ENCODE peak calls at places on chromosomes 11 and 22, in six cellular contexts. One of them, this sample, is unnamed. For H3K4me1, the result is how much of the 10 kb centered on the place peaks cover.

GRCh38 chr11:62132689-62133293 is 9.0 kb downstream of the INCENP start:
- DNase-seq in GM23248: no peak
- DNase-seq in OCI-LY7: no peak
- DNase-seq in GM23338: no peak
- DNase-seq in osteoblast: peak
- DNase-seq in fibroblast of lung: no peak
- DNase-seq in this sample: no peak

GRCh38 chr11:72411623-72412532 is 22.5 kb downstream of the CLPB start:
- DNase-seq in osteoblast: no peak
- DNase-seq in OCI-LY7: peak
- DNase-seq in fibroblast of lung: peak
- DNase-seq in GM23248: no peak
- DNase-seq in GM23338: no peak
- DNase-seq in this sample: no peak

GRCh38 chr11:61075891-61076290 is 26.4 kb upstream of the CD5 start:
- DNase-seq in GM23338: peak
- DNase-seq in osteoblast: peak
- DNase-seq in OCI-LY7: no peak
- DNase-seq in GM23248: peak
- DNase-seq in fibroblast of lung: peak
- DNase-seq in this sample: no peak

GRCh38 chr11:61090092-61090491 is 12.2 kb upstream of the CD5 start:
- DNase-seq in OCI-LY7: no peak
- DNase-seq in GM23248: no peak
- DNase-seq in GM23338: no peak
- DNase-seq in fibroblast of lung: no peak
- DNase-seq in osteoblast: no peak
- DNase-seq in this sample: no peak

GRCh38 chr22:31275576-31275975 is 16.7 kb downstream of the PIK3IP1 start:
- DNase-seq in GM23248: no peak
- DNase-seq in OCI-LY7: no peak
- DNase-seq in fibroblast of lung: no peak
- DNase-seq in GM23338: no peak
- DNase-seq in osteoblast: no peak
- DNase-seq in this sample: no peak

GRCh38 chr22:28442264-28442950 is 237.2 kb downstream of the TTC28 start:
- DNase-seq in GM23248: peak
- DNase-seq in GM23338: peak
- DNase-seq in OCI-LY7: peak
- DNase-seq in fibroblast of lung: peak
- DNase-seq in osteoblast: peak
- DNase-seq in this sample: peak

GRCh38 chr11:42422094-42422493 is 889.7 kb upstream of the API5 start:
- DNase-seq in GM23248: no peak
- DNase-seq in osteoblast: no peak
- DNase-seq in fibroblast of lung: peak
- DNase-seq in OCI-LY7: no peak
- DNase-seq in GM23338: no peak
- DNase-seq in this sample: no peak

GRCh38 chr11:27385245-27385644 is 22.2 kb upstream of the CCDC34 start:
- DNase-seq in fibroblast of lung: peak
- DNase-seq in osteoblast: peak
- DNase-seq in GM23338: no peak
- DNase-seq in OCI-LY7: no peak
- DNase-seq in GM23248: peak
- DNase-seq in this sample: no peak

GRCh38 chr11:75200531-75200930 is 40.0 kb upstream of the TPBGL start:
- DNase-seq in OCI-LY7: no peak
- DNase-seq in GM23338: no peak
- DNase-seq in GM23248: no peak
- DNase-seq in fibroblast of lung: no peak
- DNase-seq in osteoblast: peak
- DNase-seq in this sample: no peak

GRCh38 chr11:112620621-112621394 is 340.4 kb upstream of the NCAM1 start:
- DNase-seq in GM23338: no peak
- DNase-seq in fibroblast of lung: peak
- DNase-seq in osteoblast: peak
- DNase-seq in GM23248: peak
- DNase-seq in OCI-LY7: no peak
- DNase-seq in this sample: no peak

GRCh38 chr22:23065495-23066122 is 4.7 kb upstream of the GNAZ start:
- DNase-seq in GM23248: no peak
- DNase-seq in OCI-LY7: no peak
- DNase-seq in osteoblast: peak
- DNase-seq in GM23338: no peak
- DNase-seq in fibroblast of lung: no peak
- DNase-seq in this sample: no peak

GRCh38 chr22:43407591-43407990 is 4.2 kb upstream of the MPPED1 start:
- DNase-seq in OCI-LY7: no peak
- DNase-seq in osteoblast: no peak
- DNase-seq in fibroblast of lung: no peak
- DNase-seq in GM23338: no peak
- DNase-seq in GM23248: no peak
- DNase-seq in this sample: no peak

GRCh38 chr11:75262436-75262835 is 21.9 kb downstream of the TPBGL start:
- DNase-seq in OCI-LY7: no peak
- DNase-seq in osteoblast: peak
- DNase-seq in GM23248: no peak
- DNase-seq in fibroblast of lung: no peak
- DNase-seq in GM23338: no peak
- DNase-seq in this sample: no peak

GRCh38 chr11:45777127-45777969 is 27.6 kb upstream of the SLC35C1 start:
- DNase-seq in fibroblast of lung: no peak
- DNase-seq in osteoblast: no peak
- DNase-seq in GM23338: no peak
- DNase-seq in OCI-LY7: no peak
- DNase-seq in GM23248: peak
- DNase-seq in this sample: no peak

GRCh38 chr11:103091024-103091423 is 936 bp downstream of the DCUN1D5 start:
- DNase-seq in GM23248: peak
- DNase-seq in GM23338: peak
- DNase-seq in osteoblast: peak
- DNase-seq in fibroblast of lung: peak
- DNase-seq in OCI-LY7: peak
- DNase-seq in this sample: peak

GRCh38 chr11:111635706-111636045 is 33.4 kb downstream of the SIK2 start:
- DNase-seq in fibroblast of lung: peak
- DNase-seq in GM23248: peak
- DNase-seq in osteoblast: no peak
- DNase-seq in GM23338: no peak
- DNase-seq in OCI-LY7: no peak
- DNase-seq in this sample: peak

GRCh38 chr11:23398052-23398451 is 537.8 kb upstream of the CCDC179 start:
- DNase-seq in osteoblast: no peak
- DNase-seq in GM23248: no peak
- DNase-seq in fibroblast of lung: no peak
- DNase-seq in OCI-LY7: no peak
- DNase-seq in GM23338: no peak
- DNase-seq in this sample: no peak

GRCh38 chr11:4095509-4096230 is 1.1 kb downstream of the RRM1 start:
- DNase-seq in GM23248: peak
- DNase-seq in OCI-LY7: peak
- DNase-seq in GM23338: no peak
- DNase-seq in osteoblast: peak
- DNase-seq in fibroblast of lung: peak
- DNase-seq in this sample: peak

GRCh38 chr22:27719535-27720227 is 81.9 kb downstream of the MN1 start:
- DNase-seq in fibroblast of lung: peak
- DNase-seq in osteoblast: peak
- DNase-seq in GM23338: peak
- DNase-seq in GM23248: peak
- DNase-seq in OCI-LY7: peak
- DNase-seq in this sample: peak

GRCh38 chr22:45867118-45867905 is 109.7 kb downstream of the WNT7B start:
- DNase-seq in GM23248: peak
- DNase-seq in fibroblast of lung: no peak
- DNase-seq in OCI-LY7: no peak
- DNase-seq in GM23338: peak
- DNase-seq in osteoblast: peak
- DNase-seq in this sample: no peak
- H3K4me3 ChIP-seq in GM23248: peak
- H3K4me3 ChIP-seq in fibroblast of lung: no peak
- H3K4me3 ChIP-seq in OCI-LY7: no peak
- H3K4me3 ChIP-seq in GM23338: peak
- H3K4me3 ChIP-seq in osteoblast: peak
- H3K4me3 ChIP-seq in this sample: no peak

GRCh38 chr11:65958306-65958705 is 3.2 kb upstream of the SART1 start:
- DNase-seq in osteoblast: peak
- DNase-seq in fibroblast of lung: no peak
- DNase-seq in GM23338: no peak
- DNase-seq in GM23248: no peak
- DNase-seq in OCI-LY7: no peak
- DNase-seq in this sample: no peak

GRCh38 chr11:65952052-65952521 is 6.8 kb downstream of the TSGA10IP start:
- DNase-seq in GM23248: no peak
- DNase-seq in GM23338: no peak
- DNase-seq in fibroblast of lung: no peak
- DNase-seq in osteoblast: no peak
- DNase-seq in OCI-LY7: no peak
- DNase-seq in this sample: no peak

GRCh38 chr11:65954771-65955170 is 6.8 kb upstream of the SART1 start:
- DNase-seq in fibroblast of lung: no peak
- DNase-seq in GM23248: no peak
- DNase-seq in osteoblast: no peak
- DNase-seq in OCI-LY7: no peak
- DNase-seq in GM23338: no peak
- DNase-seq in this sample: no peak

GRCh38 chr11:65958774-65959420 is 2.6 kb upstream of the SART1 start:
- DNase-seq in fibroblast of lung: no peak
- DNase-seq in GM23248: no peak
- DNase-seq in osteoblast: peak
- DNase-seq in GM23338: peak
- DNase-seq in OCI-LY7: no peak
- DNase-seq in this sample: no peak

DNA sequence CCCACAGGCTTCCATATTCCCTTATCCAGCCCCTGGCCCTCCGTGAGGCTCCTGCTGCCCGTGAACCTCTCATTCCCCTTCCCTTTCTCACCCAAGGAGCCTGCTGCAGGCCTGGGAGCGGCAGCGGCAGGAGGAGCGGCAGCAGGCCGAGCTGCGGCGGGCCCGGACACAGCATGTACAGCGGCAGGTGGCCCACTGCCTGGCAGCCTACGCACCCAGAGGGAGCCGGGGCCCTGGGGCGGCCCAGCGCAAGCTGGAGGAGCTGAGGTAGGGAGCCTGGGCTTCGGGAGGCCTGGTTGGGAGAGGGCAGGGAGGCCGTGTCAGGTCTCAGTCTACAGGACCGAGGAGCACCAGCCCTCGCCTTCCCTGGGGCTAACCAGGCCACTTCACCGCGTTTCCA is 8.1 kb upstream of the SART1 start:
- DNase-seq in GM23338: no peak
- DNase-seq in osteoblast: peak
- DNase-seq in fibroblast of lung: no peak
- DNase-seq in GM23248: no peak
- DNase-seq in OCI-LY7: no peak
- DNase-seq in this sample: no peak
- H3K4me1 ChIP-seq in GM23338: under half
- H3K4me1 ChIP-seq in osteoblast: under half
- H3K4me1 ChIP-seq in fibroblast of lung: under half
- H3K4me1 ChIP-seq in GM23248: under half
- H3K4me1 ChIP-seq in OCI-LY7: under half
- H3K4me1 ChIP-seq in this sample: under half

GRCh38 chr11:122157540-122158173 is 41.6 kb upstream of the BLID start:
- DNase-seq in GM23248: peak
- DNase-seq in GM23338: no peak
- DNase-seq in fibroblast of lung: no peak
- DNase-seq in OCI-LY7: no peak
- DNase-seq in osteoblast: no peak
- DNase-seq in this sample: no peak
- H2AFZ ChIP-seq in GM23248: no peak
- H2AFZ ChIP-seq in GM23338: no peak
- H2AFZ ChIP-seq in fibroblast of lung: no peak
- H2AFZ ChIP-seq in OCI-LY7: no peak
- H2AFZ ChIP-seq in osteoblast: no peak
- H2AFZ ChIP-seq in this sample: peak

GRCh38 chr11:44621784-44622183 is 56.3 kb downstream of the CD82 start:
- DNase-seq in OCI-LY7: no peak
- DNase-seq in osteoblast: peak
- DNase-seq in GM23338: no peak
- DNase-seq in GM23248: no peak
- DNase-seq in fibroblast of lung: no peak
- DNase-seq in this sample: no peak
- H3K4me3 ChIP-seq in OCI-LY7: no peak
- H3K4me3 ChIP-seq in osteoblast: no peak
- H3K4me3 ChIP-seq in GM23338: no peak
- H3K4me3 ChIP-seq in GM23248: no peak
- H3K4me3 ChIP-seq in fibroblast of lung: no peak
- H3K4me3 ChIP-seq in this sample: no peak

DNA sequence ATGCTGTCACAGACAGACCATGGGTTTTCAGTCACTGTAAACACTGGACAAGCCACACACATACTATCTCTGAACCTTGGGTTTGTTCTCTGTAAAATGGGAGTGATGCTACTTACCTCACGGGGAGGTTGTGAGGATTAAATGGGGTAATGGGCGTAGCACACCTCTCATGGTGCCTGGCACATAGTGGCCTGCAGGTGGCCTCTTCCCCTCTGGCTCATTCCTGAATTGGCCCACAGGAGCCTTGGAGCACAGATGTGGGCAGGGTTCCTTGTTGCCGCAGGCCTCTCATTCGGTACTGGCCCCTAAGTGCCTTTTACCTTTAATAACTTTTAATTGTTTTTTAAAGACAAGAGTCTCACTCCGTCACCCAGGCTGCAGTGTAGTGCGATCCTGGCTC is 11.7 kb downstream of the MICAL2 start:
- DNase-seq in fibroblast of lung: no peak
- DNase-seq in OCI-LY7: no peak
- DNase-seq in osteoblast: no peak
- DNase-seq in GM23338: peak
- DNase-seq in GM23248: peak
- DNase-seq in this sample: peak
- H3K4me1 ChIP-seq in fibroblast of lung: half or more
- H3K4me1 ChIP-seq in OCI-LY7: under half
- H3K4me1 ChIP-seq in osteoblast: half or more
- H3K4me1 ChIP-seq in GM23338: under half
- H3K4me1 ChIP-seq in GM23248: half or more
- H3K4me1 ChIP-seq in this sample: under half

GRCh38 chr11:14417186-14417585 is 58.2 kb upstream of the RRAS2 start:
- DNase-seq in GM23338: no peak
- DNase-seq in OCI-LY7: no peak
- DNase-seq in fibroblast of lung: peak
- DNase-seq in osteoblast: no peak
- DNase-seq in GM23248: peak
- DNase-seq in this sample: no peak

GRCh38 chr11:14411818-14412217 is 52.8 kb upstream of the RRAS2 start:
- DNase-seq in osteoblast: peak
- DNase-seq in OCI-LY7: no peak
- DNase-seq in fibroblast of lung: peak
- DNase-seq in GM23248: peak
- DNase-seq in GM23338: no peak
- DNase-seq in this sample: no peak

GRCh38 chr11:14409891-14410290 is 50.9 kb upstream of the RRAS2 start:
- DNase-seq in OCI-LY7: no peak
- DNase-seq in fibroblast of lung: no peak
- DNase-seq in GM23338: no peak
- DNase-seq in osteoblast: no peak
- DNase-seq in GM23248: no peak
- DNase-seq in this sample: no peak

GRCh38 chr11:14414470-14415461 is 55.8 kb upstream of the RRAS2 start:
- DNase-seq in fibroblast of lung: peak
- DNase-seq in OCI-LY7: no peak
- DNase-seq in osteoblast: peak
- DNase-seq in GM23248: peak
- DNase-seq in GM23338: peak
- DNase-seq in this sample: no peak

GRCh38 chr11:14413307-14414072 is 54.5 kb upstream of the RRAS2 start:
- DNase-seq in osteoblast: peak
- DNase-seq in fibroblast of lung: peak
- DNase-seq in GM23248: peak
- DNase-seq in GM23338: peak
- DNase-seq in OCI-LY7: no peak
- DNase-seq in this sample: no peak
- H2AFZ ChIP-seq in osteoblast: peak
- H2AFZ ChIP-seq in fibroblast of lung: no peak
- H2AFZ ChIP-seq in GM23248: peak
- H2AFZ ChIP-seq in GM23338: no peak
- H2AFZ ChIP-seq in OCI-LY7: no peak
- H2AFZ ChIP-seq in this sample: no peak

This sample was measured in Karpas-422.